ENCODE peak calls at places on chromosomes 7 and 10, in six cellular contexts. R is trophoblast cell, G is neuronal stem cell, W is H1, F is H9, P is mesenchymal stem cell. C is an unnamed sample.

GRCh38 chr7:123823898-123824753 is 20.8 kb upstream of the HYAL4 start:
- DNase-seq in R (no peak), G (no peak), W (no peak), F (no peak), P (no peak), C (no peak)

GRCh38 chr10:31581741-31582323 is 262.8 kb downstream of the ZEB1 start:
- DNase-seq in R (peak), G (no peak), W (no peak), F (no peak), P (peak), C (no peak)

GRCh38 chr10:58177362-58177947 is 90.2 kb downstream of the IPMK start:
- DNase-seq in R (peak), G (no peak), W (no peak), F (no peak), P (peak), C (peak)

GRCh38 chr7:147413243-147413642 is 1177.3 kb upstream of the C7orf33 start:
- DNase-seq in R (no peak), G (no peak), W (no peak), F (no peak), P (no peak), C (no peak)

GRCh38 chr7:104967595-104967994 is 46.4 kb upstream of the KMT2E start:
- DNase-seq in R (no peak), G (no peak), W (no peak), F (no peak), P (no peak), C (peak)

GRCh38 chr10:78861456-78862327 is 207.1 kb upstream of the ZMIZ1 start:
- DNase-seq in R (no peak), G (no peak), W (no peak), F (no peak), P (no peak), C (no peak)

GRCh38 chr10:93068411-93069244 is 5.1 kb upstream of the CYP26A1 start:
- DNase-seq in R (no peak), G (no peak), W (no peak), F (peak), P (peak), C (peak)

GRCh38 chr7:30252885-30253795 is 31.3 kb upstream of the ZNRF2 start:
- DNase-seq in R (peak), G (no peak), W (no peak), F (no peak), P (no peak), C (no peak)

GRCh38 chr7:155588468-155588998 is 42.2 kb upstream of the CNPY1 start:
- DNase-seq in R (no peak), G (no peak), W (no peak), F (no peak), P (no peak), C (no peak)

GRCh38 chr10:60937784-60938654 is 6.0 kb downstream of the RHOBTB1 start:
- DNase-seq in R (peak), G (no peak), W (no peak), F (no peak), P (peak), C (peak)

DNA sequence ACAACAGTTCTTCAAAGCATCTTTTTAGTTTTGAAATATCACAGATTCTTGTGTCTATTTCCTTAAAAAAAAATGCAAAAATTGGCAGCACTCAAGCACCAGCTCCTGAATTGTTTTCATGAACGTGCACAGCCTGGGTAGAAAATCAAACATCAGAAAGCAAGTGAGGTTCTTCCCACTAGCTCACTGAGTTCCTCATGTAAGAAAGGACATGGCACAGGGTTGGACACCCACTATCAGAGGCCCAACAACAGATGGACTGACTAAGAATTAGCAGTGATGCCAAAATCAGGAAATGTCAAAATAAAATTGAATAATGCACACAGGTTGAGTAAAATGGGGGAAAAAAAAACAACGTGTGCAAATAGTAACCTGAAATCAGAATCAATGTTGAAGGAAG is 146.8 kb downstream of the PCLO start:
- DNase-seq in R (no peak), G (no peak), W (no peak), F (no peak), P (no peak), C (no peak)
- H4K91ac ChIP-seq in R (no peak), G (no peak), W (no peak), F (no peak), P (no peak), C (no peak)

GRCh38 chr10:88239212-88239611 is 343.9 kb downstream of the RNLS start:
- DNase-seq in R (no peak), G (no peak), W (no peak), F (no peak), P (no peak), C (no peak)
- H4K91ac ChIP-seq in R (no peak), G (no peak), W (no peak), F (no peak), P (no peak), C (no peak)

DNA sequence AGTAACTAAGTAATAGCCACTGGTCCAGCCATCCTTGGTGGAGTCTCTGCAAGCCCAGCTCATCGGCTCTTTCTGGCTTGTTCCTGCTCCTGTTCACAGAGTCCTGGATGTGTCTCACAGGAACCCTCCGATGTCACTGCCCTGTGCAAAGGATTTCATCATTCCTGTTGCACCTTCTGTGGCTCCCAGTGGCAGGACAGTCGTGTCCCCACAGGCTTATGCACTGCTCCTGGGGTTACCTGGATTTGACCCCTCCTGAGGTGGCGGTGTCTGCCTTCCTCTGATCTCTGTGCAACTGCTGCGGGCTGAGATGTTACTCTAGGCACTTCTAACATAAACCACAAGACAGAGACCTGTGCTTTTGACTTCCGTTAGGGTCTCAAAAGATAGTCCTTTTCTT is 30.6 kb downstream of the APBB1IP start:
- DNase-seq in R (no peak), G (no peak), W (no peak), F (no peak), P (no peak), C (no peak)
- H4K91ac ChIP-seq in R (peak), G (no peak), W (no peak), F (no peak), P (no peak), C (no peak)

DNA sequence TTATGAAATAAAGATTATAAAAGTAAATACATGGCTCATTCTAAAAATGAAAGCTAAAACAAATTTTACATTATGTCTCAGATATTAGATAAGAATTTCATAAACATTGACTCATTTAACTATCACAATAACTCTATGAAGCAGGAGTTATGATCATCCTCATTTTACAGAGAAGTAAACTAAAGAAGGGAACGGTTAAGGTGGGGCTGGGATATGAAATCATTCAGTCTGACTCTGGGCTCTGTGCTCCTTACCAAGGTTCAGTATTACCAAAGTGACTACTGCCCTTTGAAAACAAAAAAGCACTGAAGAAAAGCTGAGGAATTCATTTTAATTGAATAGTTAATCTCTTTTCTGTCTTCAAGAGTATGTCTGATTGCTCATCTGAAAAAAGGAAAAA is 22.1 kb upstream of the CUBN start:
- DNase-seq in R (no peak), G (no peak), W (no peak), F (no peak), P (no peak), C (no peak)
- H4K91ac ChIP-seq in R (no peak), G (no peak), W (no peak), F (no peak), P (no peak), C (no peak)

DNA sequence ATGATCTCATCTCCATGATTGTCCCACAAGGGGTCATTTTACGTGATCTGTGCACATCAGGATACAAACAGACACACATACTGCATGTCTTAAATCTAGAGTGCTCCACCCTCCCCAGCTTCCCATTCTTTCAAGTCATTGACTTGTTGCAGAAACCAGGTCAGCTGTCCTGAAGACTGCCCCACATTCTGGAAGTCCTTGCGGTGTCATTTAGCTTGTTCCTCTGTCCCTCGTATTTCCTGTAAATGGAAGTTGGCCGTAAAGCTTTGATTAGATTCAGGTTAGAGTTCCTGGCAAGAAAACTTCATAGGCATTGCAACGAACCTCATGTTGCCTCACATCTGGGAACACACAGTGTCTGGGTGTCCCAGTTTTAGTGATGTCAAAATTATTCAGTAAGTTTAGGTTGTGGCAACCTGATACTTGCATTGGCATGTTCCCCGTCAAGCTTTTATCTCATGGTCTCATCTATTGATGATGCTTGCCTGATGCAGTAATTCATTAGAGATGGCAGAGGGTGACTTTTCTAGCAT is 417.4 kb upstream of the GALNT17 start:
- DNase-seq in R (no peak), G (no peak), W (no peak), F (no peak), P (no peak), C (no peak)
- H4K91ac ChIP-seq in R (no peak), G (no peak), W (no peak), F (no peak), P (no peak), C (no peak)

DNA sequence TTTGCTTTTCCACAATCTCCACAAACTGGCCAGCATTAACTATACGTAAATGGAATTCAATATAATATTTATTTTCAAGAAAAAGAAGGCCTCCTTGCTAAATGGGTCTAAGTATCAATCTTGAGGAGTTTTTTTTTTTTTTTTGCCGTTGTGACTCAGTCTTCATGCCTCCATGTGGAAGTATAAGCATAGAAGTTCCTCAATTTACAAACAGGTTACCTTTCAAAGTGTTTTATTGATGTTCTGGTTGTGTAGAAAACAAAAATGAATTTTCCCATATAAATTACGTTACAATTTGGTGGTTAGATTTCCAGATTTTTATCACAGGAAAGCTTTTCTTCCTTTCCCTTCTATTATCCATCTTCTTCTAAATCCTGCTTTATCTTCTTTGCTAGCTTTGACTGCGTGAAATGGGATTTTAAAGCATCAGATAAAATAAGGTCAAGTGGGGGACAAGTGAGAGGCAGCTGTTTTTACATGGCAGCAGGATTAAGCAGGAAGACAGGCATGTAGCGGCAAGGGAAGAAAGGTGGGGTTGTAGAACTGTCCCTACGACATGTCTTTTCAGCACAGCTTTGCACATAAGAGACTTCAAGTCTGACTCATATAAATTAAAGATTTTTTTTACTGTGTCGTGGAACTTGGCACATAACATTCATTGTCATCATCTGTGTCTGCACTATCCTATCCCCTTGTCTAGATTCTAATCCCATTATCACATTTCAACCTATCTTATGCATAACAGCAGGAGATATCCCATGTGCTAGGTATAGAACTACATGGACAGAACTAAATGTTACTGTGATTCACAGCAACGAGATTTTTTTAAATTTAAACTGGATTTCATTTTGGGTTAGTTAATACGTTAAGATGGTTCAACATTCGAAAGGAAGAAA is 135.3 kb upstream of the FAM3C start:
- DNase-seq in R (peak), G (no peak), W (no peak), F (no peak), P (peak), C (no peak)
- H4K91ac ChIP-seq in R (peak), G (no peak), W (no peak), F (no peak), P (no peak), C (no peak)

C was measured in IMR-90.